ENCODE peak calls at places on chromosomes 11 and 22, in five cellular contexts. P is left lung, B is iPS DF 6.9, Z is neural progenitor cell, H is IMR-90. D is an unnamed sample. For H3K4me1, the result is how much of the 10 kb centered on the place peaks cover.

GRCh38 chr22:18048441-18048898 is 24.1 kb upstream of the MICAL3 start:
- DNase-seq in P (no peak), Z (peak), B (no peak), H (peak), D (no peak)

GRCh38 chr11:130454495-130455262 is 6.2 kb downstream of the ADAMTS15 start:
- DNase-seq in Z (no peak), P (no peak), H (peak), B (no peak), D (no peak)

GRCh38 chr22:36220457-36220921 is 18.8 kb downstream of the APOL2 start:
- DNase-seq in Z (peak), B (no peak), P (no peak), H (peak), D (no peak)

GRCh38 chr22:42268852-42269406 is 1.5 kb downstream of the TCF20 start:
- DNase-seq in B (no peak), Z (no peak), P (no peak), H (no peak), D (no peak)

GRCh38 chr11:11237433-11237832 is 115.6 kb downstream of the CSNK2A3 start:
- DNase-seq in Z (no peak), H (no peak), P (no peak), B (no peak), D (no peak)

GRCh38 chr11:80297808-80298460 is 857.1 kb upstream of the TENM4 start:
- DNase-seq in Z (no peak), P (no peak), H (peak), B (no peak), D (no peak)

GRCh38 chr22:30943368-30943767 is 25.2 kb downstream of the MORC2 start:
- DNase-seq in Z (no peak), H (no peak), P (no peak), B (no peak), D (no peak)

GRCh38 chr11:21975242-21975641 is 217.6 kb upstream of the ANO5 start:
- DNase-seq in Z (peak), H (no peak), P (no peak), B (no peak), D (no peak)

GRCh38 chr11:126229782-126230540 is 18.4 kb downstream of the FAM118B start:
- DNase-seq in Z (no peak), B (no peak), P (no peak), H (peak), D (no peak)

DNA sequence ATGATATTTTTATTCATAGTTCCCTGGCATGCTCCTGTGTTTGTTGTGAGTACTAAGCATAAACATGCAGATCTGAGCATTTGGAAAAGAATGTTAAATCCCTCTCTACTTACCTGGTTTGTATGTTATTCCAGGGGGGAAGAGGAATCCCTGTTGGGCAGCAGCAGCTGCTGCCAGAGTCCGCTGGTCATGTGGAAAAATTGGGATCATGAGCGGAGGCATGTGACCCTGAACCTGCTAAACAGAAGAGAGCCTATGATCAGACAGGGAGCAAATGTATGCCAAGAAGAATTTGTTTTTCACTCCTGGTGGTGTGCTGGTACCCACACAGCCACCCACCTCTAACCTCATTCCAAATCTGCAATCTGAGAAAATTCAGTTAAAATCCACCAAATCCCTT is 244.7 kb downstream of the SOX6 start:
- DNase-seq in P (no peak), H (no peak), Z (peak), B (no peak), D (no peak)
- H3K4me3 ChIP-seq in P (no peak), H (no peak), Z (no peak), B (no peak), D (no peak)

GRCh38 chr11:35192347-35192746 is 53.4 kb downstream of the CD44 start:
- DNase-seq in H (peak), Z (no peak), P (peak), B (no peak), D (no peak)
- H3K27ac ChIP-seq in H (peak), Z (no peak), P (peak), B (no peak), D (no peak)

DNA sequence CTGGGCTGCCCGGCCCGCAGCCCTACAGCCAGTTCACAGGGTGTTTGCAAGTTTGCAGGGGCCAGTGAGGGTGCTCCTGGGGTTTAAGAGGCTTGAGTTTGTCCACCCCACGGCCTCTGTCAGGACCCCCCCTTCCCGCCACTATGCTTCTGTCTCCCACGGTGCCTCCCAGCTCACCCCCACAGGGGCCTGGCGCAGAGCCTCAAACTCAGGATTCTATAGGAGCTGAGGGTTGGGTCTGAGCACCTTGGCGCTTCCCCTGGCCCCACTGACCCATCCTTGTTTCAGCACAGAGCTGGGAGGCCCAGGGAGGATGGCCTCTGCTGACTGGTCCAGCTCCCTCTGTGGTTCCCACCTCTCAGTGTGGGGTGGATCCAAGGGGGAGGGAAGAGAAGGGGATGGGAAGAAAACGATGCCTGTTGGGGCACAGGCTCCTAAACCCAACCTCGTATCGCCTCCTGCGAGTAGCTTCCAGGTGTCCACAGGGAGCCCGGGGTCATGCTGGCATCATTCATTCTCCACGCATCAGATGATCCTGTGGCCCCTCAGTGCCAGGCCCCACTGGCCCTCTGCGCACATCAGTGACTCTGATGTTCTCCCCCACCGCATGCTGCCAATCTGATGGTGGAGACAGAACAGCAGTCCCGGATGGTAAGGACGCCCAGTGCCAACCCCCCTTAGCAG is 5.0 kb downstream of the MYEOV start:
- DNase-seq in H (peak), P (no peak), B (no peak), Z (no peak), D (no peak)
- H3K4me1 ChIP-seq in H (half or more), P (half or more), B (under half), Z (under half), D (half or more)

DNA sequence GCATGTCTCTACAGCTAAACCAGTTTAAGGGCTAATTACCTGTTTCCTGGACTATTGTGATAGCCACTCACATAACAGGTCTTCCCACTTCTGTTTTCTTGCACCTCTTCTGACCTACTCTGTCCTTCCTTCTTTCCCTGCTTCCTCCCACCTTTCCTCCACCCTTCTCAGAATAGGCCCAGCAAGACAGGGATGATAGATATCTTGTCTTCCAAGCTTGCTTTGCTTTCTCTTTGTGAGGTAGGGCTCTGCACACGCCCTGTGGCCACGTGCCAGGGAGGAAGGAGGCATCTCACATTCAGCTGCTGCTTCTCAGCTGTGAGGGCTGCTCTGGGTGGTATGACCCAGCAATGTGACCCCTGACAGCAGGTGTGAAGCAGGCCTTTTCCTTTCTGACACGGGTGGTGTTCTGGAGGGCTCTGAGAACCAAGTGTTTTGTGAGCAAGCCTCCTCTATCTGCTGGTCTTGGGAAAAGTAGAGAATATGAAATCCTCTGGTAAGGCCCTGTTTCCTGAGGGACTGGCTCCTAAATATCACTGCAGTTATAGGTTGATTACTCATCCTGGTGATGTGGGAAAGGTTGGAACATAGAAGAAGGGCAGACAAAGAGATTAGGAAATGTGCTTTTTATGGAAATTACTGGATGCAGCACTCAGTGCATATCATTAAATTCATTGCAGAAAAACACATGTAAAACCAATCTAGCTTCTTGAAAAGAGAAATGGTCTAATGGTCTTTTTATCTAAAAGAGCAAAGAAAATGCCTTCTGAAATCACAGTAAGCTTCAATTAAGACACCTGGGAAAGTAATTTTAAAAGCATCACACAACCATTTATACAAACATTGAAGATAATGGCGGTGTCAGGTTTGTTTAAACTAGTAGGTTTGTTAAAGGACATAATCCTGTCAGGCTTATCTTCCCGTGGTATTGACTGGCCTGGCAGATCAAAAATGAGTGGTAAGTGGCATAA is 8.5 kb downstream of the AMOTL1 start:
- DNase-seq in B (no peak), P (peak), H (peak), Z (peak), D (no peak)
- H3K4me3 ChIP-seq in B (no peak), P (no peak), H (no peak), Z (no peak), D (no peak)

GRCh38 chr11:123057604-123058305 is 4.2 kb downstream of the HSPA8 start:
- DNase-seq in H (no peak), Z (no peak), B (no peak), P (no peak), D (no peak)
- H3K27ac ChIP-seq in H (no peak), Z (no peak), B (no peak), P (no peak), D (no peak)

GRCh38 chr11:60918251-60918940 is 4.4 kb downstream of the TMEM109 start:
- DNase-seq in H (no peak), B (no peak), P (no peak), Z (no peak), D (no peak)

GRCh38 chr11:60916669-60917206 is 2.8 kb downstream of the TMEM109 start:
- DNase-seq in H (no peak), P (no peak), B (no peak), Z (no peak), D (no peak)

GRCh38 chr11:60918941-60919275 is 5.0 kb downstream of the TMEM109 start:
- DNase-seq in B (no peak), Z (no peak), P (no peak), H (peak), D (peak)

GRCh38 chr11:60915250-60915914 is 1.4 kb downstream of the TMEM109 start:
- DNase-seq in B (no peak), Z (peak), P (peak), H (peak), D (peak)

DNA sequence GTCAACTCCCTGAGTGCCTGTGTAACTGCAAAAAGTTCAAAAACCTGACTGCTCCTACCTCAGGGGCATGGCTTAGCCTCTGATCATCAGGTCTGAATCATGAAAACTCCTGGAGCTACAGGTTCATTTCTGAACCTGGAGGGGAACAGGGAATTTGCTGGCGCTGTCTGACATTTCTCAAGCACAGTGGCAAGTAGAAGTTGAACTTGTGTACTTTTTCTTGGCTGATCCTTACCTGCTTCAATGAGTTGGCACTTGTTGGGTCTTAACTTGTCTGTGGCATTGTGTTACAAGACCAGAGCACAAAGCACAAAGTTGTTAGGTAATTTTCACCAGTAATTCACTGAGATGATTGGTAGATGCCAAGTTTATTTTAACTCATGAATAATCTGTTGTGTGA is 3.3 kb downstream of the TMEM109 start:
- DNase-seq in H (no peak), P (no peak), Z (no peak), B (no peak), D (no peak)
- H3K4me1 ChIP-seq in H (under half), P (half or more), Z (under half), B (under half), D (under half)

D was measured in SJSA1.